ENCODE peak calls at places on chromosomes 16 and 17, in four cellular contexts. B is uterus, O is adrenal gland, R is A549. N is an unnamed sample.

GRCh38 chr17:556431-556995 is 158.1 kb downstream of the VPS53 start:
- DNase-seq in B (no peak), R (no peak), O (no peak), N (no peak)

GRCh38 chr16:84614914-84615813 is 2.7 kb downstream of the COTL1 start:
- DNase-seq in B (no peak), R (no peak), O (no peak), N (no peak)

GRCh38 chr17:8649157-8650118 is 18.9 kb upstream of the MYH10 start:
- DNase-seq in B (peak), O (peak), R (no peak), N (peak)

GRCh38 chr16:30395155-30395991 is at the start of gene ZNF48:
- DNase-seq in R (peak), O (peak), B (peak), N (peak)

GRCh38 chr17:68310141-68310540 is 18.8 kb downstream of the ARSG start:
- DNase-seq in O (no peak), B (no peak), R (no peak), N (no peak)

GRCh38 chr17:79939755-79940154 is 95.9 kb downstream of the TBC1D16 start:
- DNase-seq in B (no peak), O (no peak), R (no peak), N (no peak)

GRCh38 chr16:47016700-47017133 is 43.2 kb upstream of the DNAJA2 start:
- DNase-seq in B (no peak), O (no peak), R (no peak), N (no peak)

GRCh38 chr17:60901222-60901621 is 223.6 kb downstream of the BCAS3 start:
- DNase-seq in B (no peak), R (no peak), O (no peak), N (no peak)

GRCh38 chr16:981695-982151 is at the start of gene SOX8:
- DNase-seq in B (no peak), R (no peak), O (no peak), N (peak)

GRCh38 chr16:50712568-50712914 is 19.1 kb downstream of the NOD2 start:
- DNase-seq in R (no peak), O (no peak), B (no peak), N (peak)

GRCh38 chr17:66549312-66549705 is 246.9 kb downstream of the PRKCA start:
- DNase-seq in O (no peak), R (no peak), B (no peak), N (no peak)

GRCh38 chr16:46801428-46802049 is 29.4 kb downstream of the C16orf87 start:
- DNase-seq in O (no peak), B (no peak), R (peak), N (peak)

GRCh38 chr16:17261197-17261858 is 209.4 kb downstream of the XYLT1 start:
- DNase-seq in B (no peak), R (no peak), O (no peak), N (no peak)

GRCh38 chr16:26985100-26986065 is 81.3 kb upstream of the C16orf82 start:
- DNase-seq in B (no peak), R (no peak), O (no peak), N (no peak)

GRCh38 chr17:65556014-65556909 is 5.2 kb downstream of the AXIN2 start:
- DNase-seq in B (peak), R (peak), O (peak), N (peak)

GRCh38 chr17:56679148-56679766 is 85.8 kb downstream of the NOG start:
- DNase-seq in O (no peak), R (peak), B (no peak), N (peak)

GRCh38 chr16:49556252-49557069 is 182.9 kb downstream of the C16orf78 start:
- DNase-seq in B (no peak), R (peak), O (no peak), N (peak)

GRCh38 chr16:70159355-70160348 is 13.9 kb upstream of the CLEC18C start:
- DNase-seq in R (no peak), B (no peak), O (no peak), N (no peak)

GRCh38 chr17:47707056-47707791 is 13.3 kb downstream of the TBKBP1 start:
- DNase-seq in O (no peak), R (no peak), B (no peak), N (no peak)

GRCh38 chr17:30378191-30378796 is 433 bp upstream of the CPD start:
- DNase-seq in O (no peak), R (no peak), B (peak), N (peak)

GRCh38 chr16:53864819-53865491 is 161.0 kb downstream of the FTO start:
- DNase-seq in R (peak), B (no peak), O (no peak), N (no peak)

GRCh38 chr16:58635502-58635901 is 5.9 kb upstream of the CNOT1 start:
- DNase-seq in O (no peak), R (no peak), B (no peak), N (no peak)

GRCh38 chr16:17359778-17360177 is 111.0 kb downstream of the XYLT1 start:
- DNase-seq in R (no peak), O (no peak), B (no peak), N (no peak)

GRCh38 chr17:41771389-41772206 is 14.9 kb downstream of the JUP start:
- DNase-seq in B (no peak), O (no peak), R (no peak), N (no peak)
- H3K27ac ChIP-seq in B (peak), O (no peak), R (peak), N (peak)

GRCh38 chr16:71426069-71426879 is 15.6 kb downstream of the TLE7 start:
- DNase-seq in B (no peak), R (peak), O (no peak), N (peak)
- TF ChIP-seq CTCF in B (no peak), R (no peak), O (no peak), N (no peak)

GRCh38 chr16:3026609-3027487 is 3.0 kb downstream of the THOC6 start:
- DNase-seq in B (no peak), R (no peak), O (no peak), N (peak)

GRCh38 chr16:3028716-3029319 is 5.0 kb downstream of the THOC6 start:
- DNase-seq in R (no peak), B (no peak), O (no peak), N (no peak)

GRCh38 chr16:3029499-3030127 is 5.8 kb downstream of the THOC6 start:
- DNase-seq in R (no peak), O (no peak), B (no peak), N (peak)

GRCh38 chr16:3027488-3027795 is 3.6 kb downstream of the THOC6 start:
- DNase-seq in B (no peak), R (no peak), O (no peak), N (no peak)

DNA sequence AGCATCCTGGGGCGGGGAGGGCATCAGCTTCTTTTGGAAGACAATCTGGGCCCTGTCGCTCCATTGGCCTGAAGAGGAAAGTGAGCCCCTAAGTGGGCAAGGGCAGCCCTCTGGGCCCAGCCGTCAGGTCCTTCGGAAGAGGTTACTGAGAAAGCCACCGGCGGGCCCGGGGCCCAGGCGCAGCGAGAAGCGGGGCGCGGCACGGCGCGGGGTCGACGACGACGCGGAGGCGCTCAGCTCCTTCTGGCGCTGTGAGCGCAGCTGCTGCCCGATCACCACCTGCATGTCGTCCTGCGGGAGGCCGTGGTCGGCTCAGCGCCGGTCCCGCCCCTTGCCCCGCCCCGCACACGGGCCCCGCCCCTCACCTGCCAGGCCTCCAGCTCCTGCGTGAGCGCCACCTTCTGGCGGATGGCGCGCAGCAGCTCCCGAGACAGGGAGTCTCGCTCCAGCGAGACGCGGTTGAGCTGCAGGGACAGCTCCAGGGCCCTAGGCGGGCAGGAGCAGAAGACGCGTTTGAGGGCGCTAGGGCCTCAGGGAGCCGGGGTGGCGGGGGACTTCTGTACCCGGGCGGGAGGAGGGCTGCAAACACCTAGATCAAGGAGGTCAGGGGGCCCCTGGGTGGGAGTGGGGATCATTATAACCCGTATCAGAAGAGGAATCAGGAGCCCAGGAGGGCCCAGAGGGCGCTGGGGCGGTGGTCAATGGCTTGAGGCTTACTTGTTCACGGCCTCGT is 4.3 kb downstream of the THOC6 start:
- DNase-seq in R (peak), O (peak), B (peak), N (peak)
- H3K4me3 ChIP-seq in R (no peak), O (no peak), B (no peak), N (no peak)

DNA sequence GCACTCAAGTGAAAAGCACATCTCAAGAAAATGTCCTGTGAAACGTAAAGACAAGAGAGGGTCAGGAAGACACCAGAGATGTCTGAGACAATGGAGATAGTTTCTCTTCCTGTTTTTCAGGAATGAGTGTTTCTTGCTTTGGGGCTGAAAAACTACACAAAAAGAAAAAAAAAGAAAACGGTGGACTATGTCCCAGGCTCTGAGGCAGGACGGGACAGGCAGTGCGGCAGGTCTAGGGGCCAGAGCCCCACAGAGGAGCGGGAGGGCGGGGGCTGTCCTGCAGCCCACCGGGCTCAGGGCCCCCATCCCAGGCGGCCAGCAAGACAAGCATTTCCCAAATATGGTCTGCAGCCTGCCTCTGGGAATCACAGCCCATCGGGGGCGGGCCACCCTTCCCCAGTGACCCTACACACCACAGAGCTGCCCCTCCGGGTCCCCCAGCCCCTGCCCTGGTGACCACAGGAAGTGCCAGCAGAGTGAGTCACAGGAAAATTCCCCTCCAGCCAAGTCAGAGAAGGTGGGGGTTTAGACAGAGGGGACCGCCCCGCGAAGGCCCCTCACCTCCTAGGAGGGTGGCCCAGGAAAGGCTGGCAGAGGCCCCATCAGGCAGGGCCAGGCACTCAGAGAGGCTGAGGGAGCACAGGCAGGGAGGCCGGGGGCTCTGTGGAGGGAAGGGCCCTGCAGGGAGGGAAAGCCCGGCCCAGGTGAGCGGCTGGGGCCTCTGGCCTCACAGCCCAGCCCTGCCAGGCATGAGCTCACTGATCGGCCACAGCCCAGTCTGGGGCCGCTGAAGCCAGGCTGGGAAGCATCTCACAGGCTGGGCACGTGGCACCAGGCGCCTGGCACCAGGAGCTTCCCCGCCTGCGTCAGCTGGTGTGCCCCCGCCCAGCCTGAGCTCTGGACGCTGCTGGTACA is 6.3 kb downstream of the BCAR1 start:
- DNase-seq in O (peak), B (peak), R (peak), N (peak)
- H3K27ac ChIP-seq in O (no peak), B (peak), R (peak), N (peak)

GRCh38 chr17:15915996-15916395 is 28.9 kb upstream of the ADORA2B start:
- DNase-seq in B (no peak), R (no peak), O (no peak), N (no peak)
- TF ChIP-seq CTCF in B (no peak), R (no peak), O (no peak), N (no peak)

GRCh38 chr17:72988451-72988850 is 104.0 kb downstream of the SLC39A11 start:
- DNase-seq in R (no peak), O (no peak), B (no peak), N (no peak)

GRCh38 chr17:72985882-72986720 is 106.4 kb downstream of the SLC39A11 start:
- DNase-seq in B (peak), O (peak), R (peak), N (peak)

GRCh38 chr17:72984925-72985322 is 107.6 kb downstream of the SLC39A11 start:
- DNase-seq in R (no peak), B (no peak), O (no peak), N (no peak)

GRCh38 chr17:72989074-72989610 is 103.3 kb downstream of the SLC39A11 start:
- DNase-seq in O (no peak), R (no peak), B (no peak), N (no peak)

DNA sequence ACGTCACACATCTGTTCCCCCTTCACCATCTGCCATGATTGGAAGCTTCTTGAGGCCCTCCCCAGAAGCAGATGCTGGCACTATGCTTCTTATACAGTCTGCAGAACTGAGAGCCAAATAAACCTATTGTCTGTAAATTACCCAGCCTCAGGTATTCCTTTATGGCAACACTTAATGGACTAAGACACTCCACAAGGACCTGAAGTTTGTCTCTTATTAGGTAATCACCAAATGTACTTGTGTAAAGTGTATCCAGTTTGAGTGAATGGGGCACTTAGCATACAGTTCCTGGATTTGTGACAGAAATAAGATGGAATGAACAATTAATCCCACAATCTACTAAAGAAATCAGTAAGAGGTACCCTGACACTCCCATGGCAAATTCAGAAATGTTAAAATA is 105.3 kb downstream of the SLC39A11 start:
- DNase-seq in O (no peak), R (no peak), B (no peak), N (no peak)
- H3K4me3 ChIP-seq in O (no peak), R (no peak), B (no peak), N (no peak)

DNA sequence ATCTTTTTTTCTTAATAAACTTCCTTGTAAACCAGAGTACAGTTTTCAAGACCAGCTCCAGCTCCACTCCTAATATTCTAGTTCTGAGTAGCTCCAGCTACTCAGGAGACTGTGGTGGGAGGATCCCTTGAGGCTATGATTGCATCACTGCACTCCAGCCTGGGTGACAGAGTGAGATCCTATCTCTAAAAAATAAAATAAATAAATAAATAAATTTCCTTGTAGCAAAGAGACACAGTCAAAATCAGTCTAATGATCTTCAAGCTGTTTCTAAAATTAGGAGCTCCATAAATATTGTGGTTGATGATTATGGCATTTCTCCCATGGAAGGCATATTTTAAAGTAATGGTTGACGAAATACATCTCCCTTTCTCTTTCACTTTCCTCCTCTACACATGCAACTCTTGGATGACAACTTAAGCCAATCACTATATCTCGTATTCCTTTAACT is 42.3 kb upstream of the TAOK1 start:
- DNase-seq in O (no peak), B (no peak), R (no peak), N (no peak)
- H3K27ac ChIP-seq in O (no peak), B (no peak), R (no peak), N (no peak)

DNA sequence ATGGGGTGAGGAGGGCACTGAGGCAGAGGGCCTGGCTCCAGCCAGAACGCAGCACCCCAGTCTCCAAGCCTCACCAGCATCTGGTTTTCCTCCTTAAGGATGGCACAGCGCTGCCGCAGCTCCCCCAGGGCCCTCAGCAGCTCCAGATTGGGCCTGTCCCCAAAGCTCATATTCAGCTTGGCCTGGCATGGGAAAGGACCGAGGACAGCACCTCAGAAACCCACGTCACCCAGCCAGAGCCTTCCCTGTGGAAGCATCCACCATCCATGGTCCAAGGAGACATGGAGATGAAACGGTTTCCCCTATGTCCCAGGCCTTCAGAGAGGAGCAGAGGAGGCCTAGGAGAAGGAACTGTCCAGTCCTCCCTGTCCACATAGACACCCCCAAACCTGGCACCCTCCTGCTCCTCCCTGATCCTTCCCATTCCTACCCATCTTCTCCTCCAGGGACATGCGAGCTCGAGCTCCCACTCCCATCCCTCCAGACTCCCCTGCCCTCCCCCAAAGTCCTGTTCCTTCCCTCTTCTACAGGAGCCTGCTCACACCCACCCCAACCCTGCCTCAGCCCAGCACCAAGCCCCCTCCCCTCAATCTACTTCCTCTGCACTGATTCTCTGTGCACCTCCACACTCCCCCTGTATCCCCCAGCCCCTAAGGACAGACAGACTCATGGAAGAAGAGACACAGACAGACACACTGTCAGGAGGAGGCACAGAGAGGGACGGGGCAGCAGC is 1.8 kb downstream of the TSPOAP1 start:
- DNase-seq in B (no peak), O (no peak), R (no peak), N (no peak)
- TF ChIP-seq CTCF in B (no peak), O (no peak), R (no peak), N (no peak)

DNA sequence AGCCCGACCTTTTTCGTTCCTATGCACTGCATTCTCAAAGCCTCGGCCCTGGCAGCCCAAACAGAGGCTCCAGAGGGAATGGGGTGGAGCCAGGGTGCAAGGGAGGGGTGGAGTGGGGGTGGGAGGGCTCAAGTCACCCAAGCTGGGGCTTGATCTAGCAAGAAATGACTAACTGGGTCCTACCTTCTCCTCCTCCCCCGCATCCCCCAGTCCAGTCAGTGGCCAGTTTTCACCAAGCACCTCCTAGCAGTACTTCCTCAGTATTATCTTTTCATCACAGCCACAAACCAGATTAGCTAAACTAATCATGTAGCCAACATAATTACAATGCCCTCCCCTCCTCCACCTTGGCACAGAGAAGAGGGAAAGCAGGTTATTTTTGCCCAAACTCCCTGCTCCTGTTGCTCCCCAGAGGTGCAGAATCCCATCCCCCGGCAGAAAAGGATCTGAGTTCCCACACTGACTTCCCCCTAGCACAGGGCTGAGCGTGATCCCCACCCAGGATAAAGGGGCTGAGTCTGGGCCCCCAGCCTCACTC is 2.2 kb downstream of the JUP start:
- DNase-seq in B (peak), R (peak), O (no peak), N (peak)
- H3K4me3 ChIP-seq in B (no peak), R (peak), O (no peak), N (peak)